ENCODE peak calls at places on chromosomes 7 and 10, in ten cellular contexts. One of them, this sample, is unnamed.

GRCh38 chr10:46284286-46285229 is 2.2 kb upstream of the ANTXRL start:
- DNase-seq in mesothelial cell of epicardium: peak; percentile 80
- DNase-seq in endothelial cell: peak; percentile 51
- DNase-seq in fibroblast of lung: peak; percentile 71
- DNase-seq in Calu3: peak; percentile 99
- DNase-seq in cardiac muscle cell: peak; percentile 73
- DNase-seq in neural crest cell: peak; percentile 61
- DNase-seq in mammary epithelial cell: peak; percentile 73
- DNase-seq in SK-N-SH: peak; percentile 95
- DNase-seq in osteocyte: peak; percentile 90
- DNase-seq in this sample: peak; percentile 55

GRCh38 chr7:49883933-49884332 is 110.5 kb downstream of the VWC2 start:
- DNase-seq in mesothelial cell of epicardium: no peak
- DNase-seq in neural crest cell: no peak
- DNase-seq in osteocyte: no peak
- DNase-seq in fibroblast of lung: no peak
- DNase-seq in Calu3: no peak
- DNase-seq in mammary epithelial cell: no peak
- DNase-seq in SK-N-SH: no peak
- DNase-seq in endothelial cell: no peak
- DNase-seq in cardiac muscle cell: no peak
- DNase-seq in this sample: no peak

GRCh38 chr10:103745264-103746247 is 109.8 kb downstream of the SH3PXD2A start:
- DNase-seq in mammary epithelial cell: peak; percentile 96
- DNase-seq in osteocyte: no peak
- DNase-seq in cardiac muscle cell: no peak
- DNase-seq in Calu3: peak; percentile 56
- DNase-seq in endothelial cell: no peak
- DNase-seq in SK-N-SH: no peak
- DNase-seq in neural crest cell: no peak
- DNase-seq in fibroblast of lung: peak; percentile 54
- DNase-seq in mesothelial cell of epicardium: no peak
- DNase-seq in this sample: no peak

GRCh38 chr7:85186521-85187241 is at the start of gene SEMA3D:
- DNase-seq in SK-N-SH: peak; percentile 93
- DNase-seq in mesothelial cell of epicardium: peak; percentile 91
- DNase-seq in fibroblast of lung: peak; percentile 85
- DNase-seq in osteocyte: peak; percentile 97
- DNase-seq in neural crest cell: peak; percentile 83
- DNase-seq in Calu3: peak; percentile 84
- DNase-seq in mammary epithelial cell: peak; percentile 86
- DNase-seq in cardiac muscle cell: peak; percentile 90
- DNase-seq in endothelial cell: peak; percentile 95
- DNase-seq in this sample: no peak

GRCh38 chr10:110446954-110447608 is 50.6 kb upstream of the DUSP5 start:
- DNase-seq in cardiac muscle cell: peak; percentile 94
- DNase-seq in neural crest cell: no peak
- DNase-seq in osteocyte: no peak
- DNase-seq in SK-N-SH: no peak
- DNase-seq in endothelial cell: no peak
- DNase-seq in Calu3: no peak
- DNase-seq in mesothelial cell of epicardium: no peak
- DNase-seq in mammary epithelial cell: peak; percentile 81
- DNase-seq in fibroblast of lung: peak; percentile 95
- DNase-seq in this sample: no peak

GRCh38 chr10:17768957-17769356 is 17.0 kb downstream of the TMEM236 start:
- DNase-seq in osteocyte: no peak
- DNase-seq in fibroblast of lung: peak; percentile 72
- DNase-seq in Calu3: no peak
- DNase-seq in neural crest cell: no peak
- DNase-seq in cardiac muscle cell: peak; percentile 64
- DNase-seq in endothelial cell: no peak
- DNase-seq in mesothelial cell of epicardium: no peak
- DNase-seq in mammary epithelial cell: no peak
- DNase-seq in SK-N-SH: no peak
- DNase-seq in this sample: no peak

GRCh38 chr7:69399038-69399800 is 199.1 kb upstream of the AUTS2 start:
- DNase-seq in mesothelial cell of epicardium: no peak
- DNase-seq in osteocyte: no peak
- DNase-seq in endothelial cell: no peak
- DNase-seq in SK-N-SH: peak; percentile 42
- DNase-seq in fibroblast of lung: peak; percentile 75
- DNase-seq in Calu3: no peak
- DNase-seq in neural crest cell: no peak
- DNase-seq in mammary epithelial cell: no peak
- DNase-seq in cardiac muscle cell: peak; percentile 22
- DNase-seq in this sample: no peak

GRCh38 chr7:123022576-123022975 is 27.1 kb upstream of the TAS2R16 start:
- DNase-seq in neural crest cell: no peak
- DNase-seq in endothelial cell: no peak
- DNase-seq in Calu3: no peak
- DNase-seq in osteocyte: no peak
- DNase-seq in mesothelial cell of epicardium: no peak
- DNase-seq in cardiac muscle cell: no peak
- DNase-seq in SK-N-SH: no peak
- DNase-seq in fibroblast of lung: peak; percentile 51
- DNase-seq in mammary epithelial cell: no peak
- DNase-seq in this sample: no peak

GRCh38 chr10:119025336-119025735 is 4.2 kb upstream of the NANOS1 start:
- DNase-seq in osteocyte: peak; percentile 88
- DNase-seq in mesothelial cell of epicardium: peak; percentile 74
- DNase-seq in Calu3: peak; percentile 66
- DNase-seq in cardiac muscle cell: peak; percentile 75
- DNase-seq in SK-N-SH: peak; percentile 58
- DNase-seq in mammary epithelial cell: peak; percentile 52
- DNase-seq in fibroblast of lung: peak; percentile 82
- DNase-seq in neural crest cell: no peak
- DNase-seq in endothelial cell: no peak
- DNase-seq in this sample: no peak

DNA sequence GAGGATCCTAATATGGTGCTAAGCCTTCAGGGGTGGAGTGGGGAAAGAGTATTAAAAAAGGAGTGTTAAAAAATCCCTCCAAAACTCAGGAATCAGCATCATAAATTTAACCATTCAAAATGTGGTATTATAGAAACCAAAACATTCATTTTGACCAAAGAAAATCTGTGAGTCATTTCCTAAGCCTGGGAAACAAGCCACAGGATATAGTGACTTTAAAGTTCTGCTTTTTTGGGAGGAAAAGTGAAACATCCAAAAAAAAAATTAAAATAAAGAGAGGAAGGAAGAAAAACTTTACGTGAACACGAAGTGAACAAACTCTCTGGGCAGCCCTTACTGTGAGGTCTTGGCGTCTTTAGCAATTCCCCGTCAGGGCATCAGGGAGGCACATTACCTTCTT is 74.0 kb upstream of the GSDME start:
- DNase-seq in fibroblast of lung: peak; percentile 77
- DNase-seq in neural crest cell: no peak
- DNase-seq in SK-N-SH: no peak
- DNase-seq in Calu3: no peak
- DNase-seq in mammary epithelial cell: peak; percentile 62
- DNase-seq in mesothelial cell of epicardium: no peak
- DNase-seq in endothelial cell: no peak
- DNase-seq in osteocyte: no peak
- DNase-seq in cardiac muscle cell: peak; percentile 61
- DNase-seq in this sample: no peak
- TF ChIP-seq CTCF in fibroblast of lung: no peak
- TF ChIP-seq CTCF in neural crest cell: no peak
- TF ChIP-seq CTCF in SK-N-SH: no peak
- TF ChIP-seq CTCF in Calu3: no peak
- TF ChIP-seq CTCF in mammary epithelial cell: no peak
- TF ChIP-seq CTCF in mesothelial cell of epicardium: no peak
- TF ChIP-seq CTCF in endothelial cell: no peak
- TF ChIP-seq CTCF in osteocyte: no peak
- TF ChIP-seq CTCF in cardiac muscle cell: no peak
- TF ChIP-seq CTCF in this sample: no peak

DNA sequence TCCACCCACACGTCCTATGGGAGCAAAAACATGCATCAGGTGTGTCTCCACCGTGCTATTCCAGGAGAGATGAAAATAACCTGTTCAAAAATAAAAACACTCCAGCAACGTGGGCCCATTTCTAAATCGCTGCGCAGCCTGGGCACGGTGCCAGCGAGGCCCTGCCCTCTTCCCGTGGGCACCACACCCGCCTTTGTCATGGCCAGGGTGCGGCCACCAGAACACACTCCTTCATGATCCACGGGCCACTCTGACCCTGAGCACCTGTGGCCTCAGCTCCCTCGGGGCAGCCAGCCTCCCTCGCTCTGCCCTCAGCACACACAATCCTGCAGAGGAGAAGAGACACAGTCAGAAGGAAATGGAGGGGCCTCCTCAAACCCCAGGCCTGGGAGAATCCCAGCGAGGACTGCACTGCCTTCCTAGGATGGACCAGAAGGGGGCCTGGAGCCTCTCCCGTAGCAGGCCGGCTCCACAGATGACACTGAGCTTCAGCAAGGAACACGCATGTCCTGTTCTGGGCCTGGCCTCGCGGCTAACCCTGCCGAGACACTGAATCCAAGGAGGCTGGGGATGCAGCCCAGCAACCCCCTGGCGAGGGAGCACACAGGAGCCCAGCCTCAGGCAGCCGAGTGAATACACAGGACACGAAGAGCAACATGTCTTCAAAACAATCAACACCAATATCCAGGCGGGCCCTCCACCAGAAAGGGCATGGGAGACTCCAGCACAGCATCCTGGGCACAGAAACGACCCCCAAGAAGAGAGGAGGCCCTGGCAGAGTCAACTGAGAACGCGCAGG is 169.0 kb downstream of the MAD1L1 start:
- DNase-seq in cardiac muscle cell: peak; percentile 20
- DNase-seq in mammary epithelial cell: peak; percentile 8
- DNase-seq in osteocyte: no peak
- DNase-seq in neural crest cell: peak; percentile 12
- DNase-seq in SK-N-SH: peak; percentile 75
- DNase-seq in fibroblast of lung: no peak
- DNase-seq in Calu3: peak; percentile 57
- DNase-seq in mesothelial cell of epicardium: no peak
- DNase-seq in endothelial cell: peak; percentile 31
- DNase-seq in this sample: no peak
- TF ChIP-seq CTCF in cardiac muscle cell: peak; percentile 21
- TF ChIP-seq CTCF in mammary epithelial cell: no peak
- TF ChIP-seq CTCF in osteocyte: peak; percentile 11
- TF ChIP-seq CTCF in neural crest cell: peak; percentile 39
- TF ChIP-seq CTCF in SK-N-SH: no peak
- TF ChIP-seq CTCF in fibroblast of lung: peak; percentile 5
- TF ChIP-seq CTCF in Calu3: no peak
- TF ChIP-seq CTCF in mesothelial cell of epicardium: peak; percentile 24
- TF ChIP-seq CTCF in endothelial cell: no peak
- TF ChIP-seq CTCF in this sample: no peak

GRCh38 chr7:38232475-38233366 is 40.7 kb downstream of the TARP start:
- DNase-seq in neural crest cell: no peak
- DNase-seq in endothelial cell: peak; percentile 26
- DNase-seq in fibroblast of lung: peak; percentile 73
- DNase-seq in Calu3: no peak
- DNase-seq in mammary epithelial cell: no peak
- DNase-seq in cardiac muscle cell: peak; percentile 39
- DNase-seq in osteocyte: no peak
- DNase-seq in SK-N-SH: no peak
- DNase-seq in mesothelial cell of epicardium: no peak
- DNase-seq in this sample: no peak
- TF ChIP-seq CTCF in neural crest cell: no peak
- TF ChIP-seq CTCF in endothelial cell: no peak
- TF ChIP-seq CTCF in fibroblast of lung: no peak
- TF ChIP-seq CTCF in Calu3: no peak
- TF ChIP-seq CTCF in mammary epithelial cell: no peak
- TF ChIP-seq CTCF in cardiac muscle cell: no peak
- TF ChIP-seq CTCF in osteocyte: no peak
- TF ChIP-seq CTCF in SK-N-SH: no peak
- TF ChIP-seq CTCF in mesothelial cell of epicardium: no peak
- TF ChIP-seq CTCF in this sample: no peak

GRCh38 chr7:158816995-158817394 is 12.3 kb downstream of the ESYT2 start:
- DNase-seq in fibroblast of lung: no peak
- DNase-seq in SK-N-SH: no peak
- DNase-seq in cardiac muscle cell: no peak
- DNase-seq in Calu3: peak; percentile 77
- DNase-seq in osteocyte: no peak
- DNase-seq in endothelial cell: no peak
- DNase-seq in mammary epithelial cell: peak; percentile 75
- DNase-seq in mesothelial cell of epicardium: no peak
- DNase-seq in neural crest cell: no peak
- DNase-seq in this sample: no peak
- TF ChIP-seq CTCF in fibroblast of lung: no peak
- TF ChIP-seq CTCF in SK-N-SH: no peak
- TF ChIP-seq CTCF in cardiac muscle cell: no peak
- TF ChIP-seq CTCF in Calu3: no peak
- TF ChIP-seq CTCF in osteocyte: no peak
- TF ChIP-seq CTCF in endothelial cell: no peak
- TF ChIP-seq CTCF in mammary epithelial cell: no peak
- TF ChIP-seq CTCF in mesothelial cell of epicardium: no peak
- TF ChIP-seq CTCF in neural crest cell: no peak
- TF ChIP-seq CTCF in this sample: no peak

DNA sequence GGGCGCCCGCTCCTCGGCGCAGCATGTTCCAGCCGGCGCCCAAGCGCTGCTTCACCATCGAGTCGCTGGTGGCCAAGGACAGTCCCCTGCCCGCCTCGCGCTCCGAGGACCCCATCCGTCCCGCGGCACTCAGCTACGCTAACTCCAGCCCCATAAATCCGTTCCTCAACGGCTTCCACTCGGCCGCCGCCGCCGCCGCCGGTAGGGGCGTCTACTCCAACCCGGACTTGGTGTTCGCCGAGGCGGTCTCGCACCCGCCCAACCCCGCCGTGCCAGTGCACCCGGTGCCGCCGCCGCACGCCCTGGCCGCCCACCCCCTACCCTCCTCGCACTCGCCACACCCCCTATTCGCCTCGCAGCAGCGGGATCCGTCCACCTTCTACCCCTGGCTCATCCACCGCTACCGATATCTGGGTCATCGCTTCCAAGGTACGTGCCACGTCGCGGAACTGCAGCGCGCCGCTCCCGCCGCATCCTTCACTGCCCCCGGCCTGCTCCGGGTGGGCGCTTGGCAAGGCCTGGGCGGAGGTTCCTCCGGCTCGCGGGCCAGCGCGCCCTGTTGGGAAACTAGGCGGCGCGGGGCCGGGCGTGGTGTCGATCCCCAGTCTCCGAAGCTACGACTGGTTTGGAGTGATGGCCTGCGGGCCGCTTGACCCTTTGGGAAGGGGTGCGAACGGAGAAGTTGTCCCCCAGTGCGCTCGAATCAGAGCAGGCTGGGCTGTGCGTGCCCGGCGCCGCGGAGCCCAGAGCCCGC is 876 bp downstream of the EMX2 start:
- DNase-seq in fibroblast of lung: no peak
- DNase-seq in SK-N-SH: peak; percentile 74
- DNase-seq in mammary epithelial cell: no peak
- DNase-seq in cardiac muscle cell: peak; percentile 34
- DNase-seq in Calu3: peak; percentile 15
- DNase-seq in osteocyte: no peak
- DNase-seq in endothelial cell: peak; percentile 60
- DNase-seq in neural crest cell: no peak
- DNase-seq in mesothelial cell of epicardium: peak; percentile 68
- DNase-seq in this sample: no peak
- TF ChIP-seq CTCF in fibroblast of lung: no peak
- TF ChIP-seq CTCF in SK-N-SH: peak; percentile 24
- TF ChIP-seq CTCF in mammary epithelial cell: no peak
- TF ChIP-seq CTCF in cardiac muscle cell: no peak
- TF ChIP-seq CTCF in Calu3: no peak
- TF ChIP-seq CTCF in osteocyte: peak; percentile 41
- TF ChIP-seq CTCF in endothelial cell: no peak
- TF ChIP-seq CTCF in neural crest cell: peak; percentile 49
- TF ChIP-seq CTCF in mesothelial cell of epicardium: peak; percentile 23
- TF ChIP-seq CTCF in this sample: no peak

GRCh38 chr7:78587443-78588044 is 789.0 kb downstream of the PHTF2 start:
- DNase-seq in SK-N-SH: peak; percentile 47
- DNase-seq in osteocyte: no peak
- DNase-seq in fibroblast of lung: no peak
- DNase-seq in cardiac muscle cell: peak; percentile 14
- DNase-seq in Calu3: peak; percentile 48
- DNase-seq in neural crest cell: no peak
- DNase-seq in endothelial cell: no peak
- DNase-seq in mesothelial cell of epicardium: no peak
- DNase-seq in mammary epithelial cell: no peak
- DNase-seq in this sample: no peak
- TF ChIP-seq CTCF in SK-N-SH: peak; percentile 97
- TF ChIP-seq CTCF in osteocyte: peak; percentile 14
- TF ChIP-seq CTCF in fibroblast of lung: peak; percentile 44
- TF ChIP-seq CTCF in cardiac muscle cell: peak; percentile 15
- TF ChIP-seq CTCF in Calu3: no peak
- TF ChIP-seq CTCF in neural crest cell: peak; percentile 40
- TF ChIP-seq CTCF in endothelial cell: no peak
- TF ChIP-seq CTCF in mesothelial cell of epicardium: no peak
- TF ChIP-seq CTCF in mammary epithelial cell: peak; percentile 52
- TF ChIP-seq CTCF in this sample: no peak

This sample was measured in omental fat pad.